ENCODE peak calls at places on chromosome 16, in nine cellular contexts. One of them, this sample, is unnamed.
A peak's percentile ranks its signal among the peaks of the same experiment; 100 is the strongest.

GRCh38 chr16:10949424-10949970 is 5.1 kb downstream of the CLEC16A start:
- DNase-seq in HFFc6: no peak
- DNase-seq in GM12864: peak; percentile 66
- DNase-seq in cardiac muscle cell: no peak
- DNase-seq in AG10803: peak; percentile 64
- DNase-seq in dorsolateral prefrontal cortex: no peak
- DNase-seq in fibroblast of lung: no peak
- DNase-seq in neural progenitor cell: peak; percentile 43
- DNase-seq in astrocyte of the spinal cord: peak; percentile 68
- DNase-seq in this sample: peak; percentile 27

GRCh38 chr16:31436221-31437045 is 6.2 kb downstream of the ZNF843 start:
- DNase-seq in neural progenitor cell: no peak
- DNase-seq in astrocyte of the spinal cord: no peak
- DNase-seq in cardiac muscle cell: no peak
- DNase-seq in HFFc6: no peak
- DNase-seq in dorsolateral prefrontal cortex: no peak
- DNase-seq in AG10803: no peak
- DNase-seq in GM12864: no peak
- DNase-seq in fibroblast of lung: no peak
- DNase-seq in this sample: no peak

GRCh38 chr16:54266363-54266955 is 20.1 kb downstream of the IRX3 start:
- DNase-seq in cardiac muscle cell: no peak
- DNase-seq in fibroblast of lung: peak; percentile 22
- DNase-seq in astrocyte of the spinal cord: no peak
- DNase-seq in AG10803: peak; percentile 62
- DNase-seq in dorsolateral prefrontal cortex: no peak
- DNase-seq in HFFc6: no peak
- DNase-seq in GM12864: no peak
- DNase-seq in neural progenitor cell: no peak
- DNase-seq in this sample: no peak

GRCh38 chr16:76108460-76108859 is 168.7 kb upstream of the CNTNAP4 start:
- DNase-seq in AG10803: no peak
- DNase-seq in astrocyte of the spinal cord: no peak
- DNase-seq in dorsolateral prefrontal cortex: no peak
- DNase-seq in GM12864: no peak
- DNase-seq in neural progenitor cell: no peak
- DNase-seq in cardiac muscle cell: no peak
- DNase-seq in HFFc6: no peak
- DNase-seq in fibroblast of lung: no peak
- DNase-seq in this sample: no peak

GRCh38 chr16:85426806-85427205 is 186.3 kb upstream of the GSE1 start:
- DNase-seq in astrocyte of the spinal cord: no peak
- DNase-seq in neural progenitor cell: no peak
- DNase-seq in HFFc6: no peak
- DNase-seq in AG10803: no peak
- DNase-seq in dorsolateral prefrontal cortex: no peak
- DNase-seq in cardiac muscle cell: no peak
- DNase-seq in GM12864: no peak
- DNase-seq in fibroblast of lung: no peak
- DNase-seq in this sample: no peak

GRCh38 chr16:31470615-31471014 is 1.3 kb upstream of the TGFB1I1 start:
- DNase-seq in astrocyte of the spinal cord: no peak
- DNase-seq in HFFc6: no peak
- DNase-seq in neural progenitor cell: no peak
- DNase-seq in dorsolateral prefrontal cortex: no peak
- DNase-seq in GM12864: no peak
- DNase-seq in fibroblast of lung: no peak
- DNase-seq in cardiac muscle cell: no peak
- DNase-seq in AG10803: no peak
- DNase-seq in this sample: no peak

GRCh38 chr16:85136213-85136704 is 24.0 kb upstream of the CIBAR2 start:
- DNase-seq in GM12864: no peak
- DNase-seq in HFFc6: no peak
- DNase-seq in neural progenitor cell: no peak
- DNase-seq in cardiac muscle cell: no peak
- DNase-seq in fibroblast of lung: peak; percentile 45
- DNase-seq in astrocyte of the spinal cord: no peak
- DNase-seq in AG10803: no peak
- DNase-seq in dorsolateral prefrontal cortex: no peak
- DNase-seq in this sample: no peak

GRCh38 chr16:80466024-80466986 is 74.5 kb upstream of the DYNLRB2 start:
- DNase-seq in astrocyte of the spinal cord: peak; percentile 42
- DNase-seq in fibroblast of lung: peak; percentile 57
- DNase-seq in dorsolateral prefrontal cortex: peak; percentile 66
- DNase-seq in AG10803: peak; percentile 46
- DNase-seq in cardiac muscle cell: peak; percentile 83
- DNase-seq in neural progenitor cell: peak; percentile 93
- DNase-seq in GM12864: peak; percentile 15
- DNase-seq in HFFc6: peak; percentile 32
- DNase-seq in this sample: peak; percentile 16

GRCh38 chr16:11674818-11675560 is 6.7 kb downstream of the SNN start:
- DNase-seq in fibroblast of lung: peak; percentile 51
- DNase-seq in astrocyte of the spinal cord: no peak
- DNase-seq in GM12864: no peak
- DNase-seq in dorsolateral prefrontal cortex: no peak
- DNase-seq in AG10803: no peak
- DNase-seq in cardiac muscle cell: no peak
- DNase-seq in neural progenitor cell: no peak
- DNase-seq in HFFc6: no peak
- DNase-seq in this sample: no peak

GRCh38 chr16:29974291-29975133 is 844 bp downstream of the TAOK2 start:
- DNase-seq in AG10803: no peak
- DNase-seq in astrocyte of the spinal cord: no peak
- DNase-seq in cardiac muscle cell: peak; percentile 30
- DNase-seq in GM12864: no peak
- DNase-seq in dorsolateral prefrontal cortex: peak; percentile 16
- DNase-seq in HFFc6: no peak
- DNase-seq in neural progenitor cell: peak; percentile 36
- DNase-seq in fibroblast of lung: no peak
- DNase-seq in this sample: peak; percentile 16

DNA sequence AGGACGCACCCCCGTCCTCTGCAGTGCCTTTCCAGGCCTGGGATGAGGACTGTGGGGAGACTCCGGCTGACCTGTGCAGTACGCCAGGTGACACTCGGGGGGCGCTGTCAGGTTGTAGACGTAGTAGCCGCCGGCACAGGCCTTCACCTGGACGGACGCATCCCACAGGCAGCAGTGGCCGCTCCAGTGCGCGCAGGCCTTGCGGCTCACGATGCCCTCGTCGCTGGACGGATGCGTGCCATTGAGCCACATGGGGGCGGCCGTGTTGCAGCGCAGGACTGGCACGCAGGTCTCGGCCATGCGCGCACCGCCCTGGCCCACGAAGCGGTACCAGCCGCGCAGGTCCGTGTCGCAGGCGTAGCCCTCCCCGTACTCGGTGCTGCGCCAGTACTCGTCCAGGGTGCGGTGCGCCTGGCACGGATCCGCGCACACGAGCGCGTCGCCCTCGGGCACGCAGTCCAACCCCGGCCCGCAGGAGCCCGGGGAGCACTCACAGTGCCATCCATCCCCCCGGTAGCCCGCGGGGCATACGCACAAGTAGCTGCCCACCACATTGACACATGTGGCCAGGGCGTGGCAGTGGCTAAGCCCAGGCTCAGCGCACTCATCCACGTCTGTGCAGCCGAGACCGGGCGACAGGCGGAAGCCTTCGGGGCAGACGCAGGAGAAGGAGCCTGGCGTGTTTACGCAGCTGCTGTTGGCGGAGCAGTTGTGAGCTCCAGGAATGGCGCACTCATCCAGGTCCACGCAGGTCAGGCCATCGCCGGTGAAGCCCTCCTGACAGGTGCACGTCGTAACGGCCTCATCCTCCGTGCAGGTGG is 3.9 kb downstream of the UMOD start:
- DNase-seq in astrocyte of the spinal cord: no peak
- DNase-seq in GM12864: no peak
- DNase-seq in fibroblast of lung: no peak
- DNase-seq in cardiac muscle cell: no peak
- DNase-seq in AG10803: no peak
- DNase-seq in dorsolateral prefrontal cortex: no peak
- DNase-seq in HFFc6: no peak
- DNase-seq in neural progenitor cell: peak; percentile 24
- DNase-seq in this sample: no peak
- TF ChIP-seq CTCF in astrocyte of the spinal cord: no peak
- TF ChIP-seq CTCF in GM12864: no peak
- TF ChIP-seq CTCF in fibroblast of lung: no peak
- TF ChIP-seq CTCF in cardiac muscle cell: no peak
- TF ChIP-seq CTCF in AG10803: no peak
- TF ChIP-seq CTCF in dorsolateral prefrontal cortex: no peak
- TF ChIP-seq CTCF in HFFc6: no peak
- TF ChIP-seq CTCF in neural progenitor cell: peak; percentile 36
- TF ChIP-seq CTCF in this sample: no peak

GRCh38 chr16:83403751-83404150 is 404.0 kb upstream of the HSBP1 start:
- DNase-seq in GM12864: no peak
- DNase-seq in cardiac muscle cell: no peak
- DNase-seq in HFFc6: peak; percentile 63
- DNase-seq in neural progenitor cell: no peak
- DNase-seq in dorsolateral prefrontal cortex: no peak
- DNase-seq in AG10803: peak; percentile 82
- DNase-seq in astrocyte of the spinal cord: peak; percentile 45
- DNase-seq in fibroblast of lung: no peak
- DNase-seq in this sample: peak; percentile 72

GRCh38 chr16:83400234-83400633 is 407.5 kb upstream of the HSBP1 start:
- DNase-seq in HFFc6: no peak
- DNase-seq in neural progenitor cell: peak; percentile 35
- DNase-seq in astrocyte of the spinal cord: no peak
- DNase-seq in dorsolateral prefrontal cortex: no peak
- DNase-seq in AG10803: no peak
- DNase-seq in fibroblast of lung: peak; percentile 4
- DNase-seq in cardiac muscle cell: no peak
- DNase-seq in GM12864: no peak
- DNase-seq in this sample: no peak

GRCh38 chr16:83404261-83404660 is 403.5 kb upstream of the HSBP1 start:
- DNase-seq in fibroblast of lung: no peak
- DNase-seq in astrocyte of the spinal cord: no peak
- DNase-seq in AG10803: no peak
- DNase-seq in HFFc6: no peak
- DNase-seq in GM12864: no peak
- DNase-seq in dorsolateral prefrontal cortex: no peak
- DNase-seq in neural progenitor cell: no peak
- DNase-seq in cardiac muscle cell: no peak
- DNase-seq in this sample: peak; percentile 6

GRCh38 chr16:83402969-83403368 is 404.8 kb upstream of the HSBP1 start:
- DNase-seq in HFFc6: peak; percentile 15
- DNase-seq in cardiac muscle cell: no peak
- DNase-seq in dorsolateral prefrontal cortex: no peak
- DNase-seq in astrocyte of the spinal cord: peak; percentile 49
- DNase-seq in AG10803: peak; percentile 38
- DNase-seq in neural progenitor cell: no peak
- DNase-seq in fibroblast of lung: peak; percentile 35
- DNase-seq in GM12864: no peak
- DNase-seq in this sample: peak; percentile 14

GRCh38 chr16:83402160-83402794 is 405.5 kb upstream of the HSBP1 start:
- DNase-seq in astrocyte of the spinal cord: no peak
- DNase-seq in HFFc6: peak; percentile 29
- DNase-seq in neural progenitor cell: no peak
- DNase-seq in AG10803: peak; percentile 70
- DNase-seq in fibroblast of lung: no peak
- DNase-seq in dorsolateral prefrontal cortex: no peak
- DNase-seq in GM12864: no peak
- DNase-seq in cardiac muscle cell: no peak
- DNase-seq in this sample: peak; percentile 9
- TF ChIP-seq CTCF in astrocyte of the spinal cord: peak; percentile 16
- TF ChIP-seq CTCF in HFFc6: peak; percentile 46
- TF ChIP-seq CTCF in neural progenitor cell: no peak
- TF ChIP-seq CTCF in AG10803: peak; percentile 30
- TF ChIP-seq CTCF in fibroblast of lung: no peak
- TF ChIP-seq CTCF in dorsolateral prefrontal cortex: no peak
- TF ChIP-seq CTCF in GM12864: no peak
- TF ChIP-seq CTCF in cardiac muscle cell: no peak
- TF ChIP-seq CTCF in this sample: no peak

DNA sequence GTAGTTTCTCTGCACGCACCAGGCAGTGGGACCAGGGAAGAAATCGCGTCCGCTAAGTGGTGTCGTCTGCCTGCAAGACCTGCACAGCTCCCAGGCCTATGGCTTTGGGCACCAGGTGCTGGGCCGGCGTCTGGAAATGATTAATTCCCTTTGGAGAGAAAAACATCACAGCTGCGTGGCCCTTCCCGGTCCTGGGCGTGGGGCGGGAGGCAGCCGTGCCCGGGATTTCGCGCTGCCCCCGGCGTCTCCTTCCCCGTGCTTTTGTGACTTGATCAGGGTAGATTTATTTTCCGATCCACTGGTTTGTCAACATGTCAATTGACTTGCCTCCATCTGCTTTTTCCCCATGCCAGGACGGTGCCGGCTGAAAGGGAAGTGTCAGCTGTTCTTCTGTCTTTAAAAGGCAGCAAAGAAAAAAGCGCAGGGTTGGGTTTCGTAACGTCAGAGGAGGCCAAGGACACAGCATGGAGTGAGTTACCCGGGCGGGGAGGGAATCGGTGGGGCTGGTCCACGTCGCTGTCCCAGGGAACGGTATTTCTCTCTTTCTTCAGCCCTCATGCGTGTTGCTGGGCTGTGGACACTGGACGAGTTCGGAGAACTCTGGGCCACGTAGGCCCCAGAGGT is 188.2 kb upstream of the ZNF469 start:
- DNase-seq in HFFc6: no peak
- DNase-seq in GM12864: no peak
- DNase-seq in astrocyte of the spinal cord: peak; percentile 51
- DNase-seq in neural progenitor cell: no peak
- DNase-seq in cardiac muscle cell: no peak
- DNase-seq in AG10803: peak; percentile 73
- DNase-seq in dorsolateral prefrontal cortex: no peak
- DNase-seq in fibroblast of lung: peak; percentile 81
- DNase-seq in this sample: no peak
- TF ChIP-seq CTCF in HFFc6: peak; percentile 66
- TF ChIP-seq CTCF in GM12864: no peak
- TF ChIP-seq CTCF in astrocyte of the spinal cord: no peak
- TF ChIP-seq CTCF in neural progenitor cell: no peak
- TF ChIP-seq CTCF in cardiac muscle cell: no peak
- TF ChIP-seq CTCF in AG10803: no peak
- TF ChIP-seq CTCF in dorsolateral prefrontal cortex: no peak
- TF ChIP-seq CTCF in fibroblast of lung: no peak
- TF ChIP-seq CTCF in this sample: no peak

GRCh38 chr16:66560107-66560506 is 6.1 kb upstream of the CMTM1 start:
- DNase-seq in cardiac muscle cell: no peak
- DNase-seq in AG10803: no peak
- DNase-seq in dorsolateral prefrontal cortex: no peak
- DNase-seq in fibroblast of lung: no peak
- DNase-seq in GM12864: no peak
- DNase-seq in neural progenitor cell: no peak
- DNase-seq in HFFc6: no peak
- DNase-seq in astrocyte of the spinal cord: no peak
- DNase-seq in this sample: no peak

GRCh38 chr16:66562986-66563385 is 3.3 kb upstream of the CMTM1 start:
- DNase-seq in cardiac muscle cell: no peak
- DNase-seq in dorsolateral prefrontal cortex: no peak
- DNase-seq in astrocyte of the spinal cord: no peak
- DNase-seq in neural progenitor cell: no peak
- DNase-seq in fibroblast of lung: no peak
- DNase-seq in AG10803: no peak
- DNase-seq in HFFc6: no peak
- DNase-seq in GM12864: no peak
- DNase-seq in this sample: no peak

GRCh38 chr16:66561381-66562080 is 4.7 kb upstream of the CMTM1 start:
- DNase-seq in dorsolateral prefrontal cortex: no peak
- DNase-seq in HFFc6: no peak
- DNase-seq in GM12864: no peak
- DNase-seq in cardiac muscle cell: no peak
- DNase-seq in neural progenitor cell: no peak
- DNase-seq in fibroblast of lung: no peak
- DNase-seq in astrocyte of the spinal cord: no peak
- DNase-seq in AG10803: no peak
- DNase-seq in this sample: no peak

GRCh38 chr16:66563574-66564334 is 2.5 kb upstream of the CMTM1 start:
- DNase-seq in AG10803: no peak
- DNase-seq in HFFc6: no peak
- DNase-seq in GM12864: no peak
- DNase-seq in dorsolateral prefrontal cortex: no peak
- DNase-seq in fibroblast of lung: no peak
- DNase-seq in astrocyte of the spinal cord: no peak
- DNase-seq in cardiac muscle cell: no peak
- DNase-seq in neural progenitor cell: no peak
- DNase-seq in this sample: no peak

GRCh38 chr16:66562409-66562808 is 3.8 kb upstream of the CMTM1 start:
- DNase-seq in fibroblast of lung: no peak
- DNase-seq in neural progenitor cell: no peak
- DNase-seq in dorsolateral prefrontal cortex: no peak
- DNase-seq in AG10803: no peak
- DNase-seq in HFFc6: no peak
- DNase-seq in GM12864: no peak
- DNase-seq in astrocyte of the spinal cord: no peak
- DNase-seq in cardiac muscle cell: no peak
- DNase-seq in this sample: no peak
- TF ChIP-seq CTCF in fibroblast of lung: no peak
- TF ChIP-seq CTCF in neural progenitor cell: no peak
- TF ChIP-seq CTCF in dorsolateral prefrontal cortex: no peak
- TF ChIP-seq CTCF in AG10803: no peak
- TF ChIP-seq CTCF in HFFc6: peak; percentile 35
- TF ChIP-seq CTCF in GM12864: no peak
- TF ChIP-seq CTCF in astrocyte of the spinal cord: no peak
- TF ChIP-seq CTCF in cardiac muscle cell: no peak
- TF ChIP-seq CTCF in this sample: no peak